ENCODE peak calls at places on chromosomes 3 and 15, in six cellular contexts. Z is HFF-Myc, T is germinal center, F is cardiac muscle cell, W is GM12892, C is KG1. A is an unnamed sample.

GRCh38 chr3:149373235-149374125 is 4.0 kb downstream of the TM4SF1 start:
- DNase-seq in F (peak), C (no peak), T (no peak), W (no peak), Z (no peak), A (no peak)

GRCh38 chr3:151431940-151432339 is 28.9 kb downstream of the IGSF10 start:
- DNase-seq in C (no peak), Z (no peak), F (peak), W (no peak), T (no peak), A (peak)

GRCh38 chr3:71640549-71640948 is 57.0 kb upstream of the FOXP1 start:
- DNase-seq in T (no peak), F (no peak), Z (no peak), C (no peak), W (no peak), A (peak)

GRCh38 chr3:67655364-67656121 is 1.1 kb upstream of the SUCLG2 start:
- DNase-seq in W (no peak), Z (no peak), C (peak), T (no peak), F (no peak), A (peak)

GRCh38 chr3:153679711-153680110 is 441.5 kb upstream of the ARHGEF26 start:
- DNase-seq in T (no peak), F (no peak), Z (no peak), W (no peak), C (no peak), A (no peak)

GRCh38 chr15:71374607-71375352 is 259.5 kb downstream of the THSD4 start:
- DNase-seq in W (no peak), F (no peak), Z (peak), T (no peak), C (no peak), A (no peak)

GRCh38 chr15:62244762-62245161 is 79.7 kb upstream of the C2CD4B start:
- DNase-seq in W (no peak), F (no peak), Z (no peak), T (no peak), C (no peak), A (no peak)

GRCh38 chr3:46143951-46144473 is 64.1 kb downstream of the CCR1 start:
- DNase-seq in C (no peak), T (no peak), W (no peak), F (no peak), Z (no peak), A (no peak)

GRCh38 chr3:111484666-111485065 is 57.3 kb upstream of the CD96 start:
- DNase-seq in W (no peak), F (peak), T (no peak), C (no peak), Z (peak), A (no peak)

GRCh38 chr15:63598467-63599400 is 1.5 kb downstream of the FBXL22 start:
- DNase-seq in Z (no peak), C (no peak), T (no peak), F (peak), W (no peak), A (no peak)

GRCh38 chr3:122687298-122687697 is 6.7 kb downstream of the PARP14 start:
- DNase-seq in F (no peak), Z (no peak), T (no peak), C (no peak), W (no peak), A (no peak)

GRCh38 chr3:54146383-54147239 is 24.3 kb downstream of the CACNA2D3 start:
- DNase-seq in T (peak), F (peak), C (no peak), W (peak), Z (no peak), A (peak)

GRCh38 chr15:96343529-96344072 is 13.1 kb downstream of the NR2F2 start:
- DNase-seq in W (no peak), Z (no peak), F (no peak), T (no peak), C (no peak), A (no peak)

GRCh38 chr3:150271578-150271930 is 136.5 kb upstream of the TSC22D2 start:
- DNase-seq in T (no peak), C (no peak), Z (no peak), F (no peak), W (no peak), A (no peak)

GRCh38 chr3:127384717-127385539 is 97.1 kb upstream of the PRR20G start:
- DNase-seq in Z (no peak), C (no peak), F (no peak), W (no peak), T (no peak), A (no peak)